ENCODE peak calls at places on chromosomes 11 and 22, in eight cellular contexts. Y is activated CD4-positive, CD25-positive, alpha-beta regulatory T cell; A is sciatic nerve; G is IMR-90; R is NCI-H345; T is head of caudate nucleus; K is NCI-H2029 treated with DMSO at 0.1 percent for 48 hours; Z is EH. Q is an unnamed sample.

GRCh38 chr11:73538381-73538872 is 59.5 kb downstream of the FAM168A start:
- DNase-seq in Y (no peak), A (no peak), G (no peak), R (no peak), T (no peak), K (no peak), Z (peak; percentile 25), Q (peak; percentile 73)

GRCh38 chr11:128628686-128629085 is 41.3 kb upstream of the ETS1 start:
- DNase-seq in Y (no peak), A (no peak), G (no peak), R (no peak), T (no peak), K (no peak), Z (no peak), Q (no peak)

GRCh38 chr11:79026803-79027445 is 413.9 kb downstream of the TENM4 start:
- DNase-seq in Y (no peak), A (no peak), G (peak; percentile 51), R (no peak), T (no peak), K (no peak), Z (peak; percentile 75), Q (no peak)

GRCh38 chr11:19220903-19221682 is 19.3 kb upstream of the CSRP3 start:
- DNase-seq in Y (no peak), A (no peak), G (no peak), R (no peak), T (no peak), K (no peak), Z (no peak), Q (peak; percentile 42)

GRCh38 chr22:49235463-49236300 is 592.0 kb downstream of the BRD1 start:
- DNase-seq in Y (no peak), A (no peak), G (no peak), R (peak; percentile 85), T (no peak), K (peak; percentile 46), Z (no peak), Q (no peak)

GRCh38 chr11:129861702-129862107 is 33.7 kb downstream of the NFRKB start:
- DNase-seq in Y (no peak), A (peak; percentile 65), G (peak; percentile 96), R (no peak), T (no peak), K (no peak), Z (peak; percentile 96), Q (peak; percentile 6)

GRCh38 chr11:61378713-61379313 is 13.6 kb upstream of the TMEM216 start:
- DNase-seq in Y (no peak), A (no peak), G (peak; percentile 97), R (no peak), T (no peak), K (no peak), Z (peak; percentile 96), Q (no peak)

GRCh38 chr11:69654001-69654659 is 13.2 kb downstream of the CCND1 start:
- DNase-seq in Y (no peak), A (peak; percentile 56), G (no peak), R (peak; percentile 46), T (no peak), K (no peak), Z (no peak), Q (no peak)

GRCh38 chr22:46180370-46181137 is 30.2 kb downstream of the PPARA start:
- DNase-seq in Y (no peak), A (no peak), G (no peak), R (no peak), T (no peak), K (no peak), Z (no peak), Q (no peak)

GRCh38 chr22:44916281-44917231 is 93.2 kb downstream of the PHF21B start:
- DNase-seq in Y (no peak), A (peak; percentile 51), G (no peak), R (no peak), T (peak; percentile 22), K (no peak), Z (no peak), Q (no peak)

GRCh38 chr22:40578171-40578570 is 58.3 kb downstream of the MRTFA start:
- DNase-seq in Y (no peak), A (no peak), G (no peak), R (no peak), T (no peak), K (no peak), Z (no peak), Q (no peak)

GRCh38 chr11:61955031-61955415 is 4.9 kb downstream of the BEST1 start:
- DNase-seq in Y (no peak), A (peak; percentile 84), G (peak; percentile 87), R (no peak), T (no peak), K (no peak), Z (peak; percentile 90), Q (no peak)

GRCh38 chr11:78889698-78890097 is 315.0 kb upstream of the NARS2 start:
- DNase-seq in Y (no peak), A (no peak), G (no peak), R (no peak), T (no peak), K (no peak), Z (no peak), Q (no peak)

GRCh38 chr22:35638408-35638807 is 9.8 kb upstream of the APOL6 start:
- DNase-seq in Y (no peak), A (peak; percentile 84), G (peak; percentile 90), R (no peak), T (peak; percentile 46), K (no peak), Z (peak; percentile 93), Q (no peak)

GRCh38 chr11:10023202-10023601 is 270.8 kb downstream of the SBF2 start:
- DNase-seq in Y (no peak), A (no peak), G (peak; percentile 39), R (no peak), T (no peak), K (no peak), Z (peak; percentile 57), Q (no peak)

GRCh38 chr22:45096256-45096907 is 67.3 kb upstream of the NUP50 start:
- DNase-seq in Y (no peak), A (peak; percentile 69), G (peak; percentile 58), R (peak; percentile 57), T (peak; percentile 66), K (peak; percentile 51), Z (peak; percentile 73), Q (peak; percentile 56)

GRCh38 chr11:68146704-68147474 is 25.7 kb upstream of the CHKA start:
- DNase-seq in Y (no peak), A (no peak), G (peak; percentile 50), R (peak; percentile 82), T (no peak), K (peak; percentile 81), Z (peak; percentile 59), Q (peak; percentile 13)

GRCh38 chr11:122306776-122307479 is 190.9 kb upstream of the BLID start:
- DNase-seq in Y (no peak), A (no peak), G (no peak), R (no peak), T (no peak), K (no peak), Z (no peak), Q (no peak)

GRCh38 chr11:1230456-1231395 is 7.9 kb downstream of the MUC5B start:
- DNase-seq in Y (no peak), A (peak; percentile 46), G (no peak), R (no peak), T (no peak), K (no peak), Z (no peak), Q (no peak)

GRCh38 chr22:43050995-43051394 is 36.0 kb upstream of the PACSIN2 start:
- DNase-seq in Y (no peak), A (no peak), G (no peak), R (no peak), T (no peak), K (no peak), Z (no peak), Q (no peak)

GRCh38 chr11:64675417-64676252 is 47.4 kb downstream of the NRXN2 start:
- DNase-seq in Y (no peak), A (peak; percentile 76), G (peak; percentile 82), R (peak; percentile 18), T (peak; percentile 51), K (no peak), Z (peak; percentile 84), Q (no peak)

GRCh38 chr11:123145220-123145619 is 49.8 kb downstream of the CLMP start:
- DNase-seq in Y (no peak), A (no peak), G (peak; percentile 87), R (no peak), T (no peak), K (no peak), Z (peak; percentile 94), Q (no peak)